ENCODE peak calls at places on chromosomes 16 and 17, in six cellular contexts. One of them, this sample, is unnamed.

GRCh38 chr16:58501242-58502131 is 1.5 kb downstream of the NDRG4 start:
- DNase-seq in aorta: no peak
- DNase-seq in stimulated activated CD8-positive, alpha-beta memory T cell treated with anti-CD3 and anti-CD28 coated beads, Interleukin-12 subunit alpha, Interleukin-12 subunit beta, amount 100 ng/mL, for 4 hours: peak; percentile 27
- DNase-seq in ascending aorta: no peak
- DNase-seq in AG08395: no peak
- DNase-seq in GM13977: peak; percentile 50
- DNase-seq in this sample: no peak

GRCh38 chr16:49011807-49012345 is 269.8 kb downstream of the CBLN1 start:
- DNase-seq in aorta: no peak
- DNase-seq in stimulated activated CD8-positive, alpha-beta memory T cell treated with anti-CD3 and anti-CD28 coated beads, Interleukin-12 subunit alpha, Interleukin-12 subunit beta, amount 100 ng/mL, for 4 hours: no peak
- DNase-seq in ascending aorta: no peak
- DNase-seq in AG08395: no peak
- DNase-seq in GM13977: no peak
- DNase-seq in this sample: no peak

GRCh38 chr17:78808106-78808635 is 26.1 kb upstream of the CYTH1 start:
- DNase-seq in aorta: no peak
- DNase-seq in stimulated activated CD8-positive, alpha-beta memory T cell treated with anti-CD3 and anti-CD28 coated beads, Interleukin-12 subunit alpha, Interleukin-12 subunit beta, amount 100 ng/mL, for 4 hours: no peak
- DNase-seq in ascending aorta: no peak
- DNase-seq in AG08395: no peak
- DNase-seq in GM13977: no peak
- DNase-seq in this sample: no peak

GRCh38 chr16:12110361-12111107 is 134.0 kb downstream of the SNX29 start:
- DNase-seq in aorta: no peak
- DNase-seq in stimulated activated CD8-positive, alpha-beta memory T cell treated with anti-CD3 and anti-CD28 coated beads, Interleukin-12 subunit alpha, Interleukin-12 subunit beta, amount 100 ng/mL, for 4 hours: no peak
- DNase-seq in ascending aorta: no peak
- DNase-seq in AG08395: no peak
- DNase-seq in GM13977: no peak
- DNase-seq in this sample: no peak

GRCh38 chr16:386641-387156 is 4.9 kb upstream of the PGAP6 start:
- DNase-seq in aorta: no peak
- DNase-seq in stimulated activated CD8-positive, alpha-beta memory T cell treated with anti-CD3 and anti-CD28 coated beads, Interleukin-12 subunit alpha, Interleukin-12 subunit beta, amount 100 ng/mL, for 4 hours: no peak
- DNase-seq in ascending aorta: peak; percentile 56
- DNase-seq in AG08395: no peak
- DNase-seq in GM13977: no peak
- DNase-seq in this sample: no peak

GRCh38 chr16:88770459-88771293 is 14.3 kb downstream of the PIEZO1 start:
- DNase-seq in aorta: no peak
- DNase-seq in stimulated activated CD8-positive, alpha-beta memory T cell treated with anti-CD3 and anti-CD28 coated beads, Interleukin-12 subunit alpha, Interleukin-12 subunit beta, amount 100 ng/mL, for 4 hours: peak; percentile 26
- DNase-seq in ascending aorta: no peak
- DNase-seq in AG08395: peak; percentile 36
- DNase-seq in GM13977: no peak
- DNase-seq in this sample: peak; percentile 78

GRCh38 chr17:35947156-35947585 is 3.7 kb upstream of the LYZL6 start:
- DNase-seq in aorta: no peak
- DNase-seq in stimulated activated CD8-positive, alpha-beta memory T cell treated with anti-CD3 and anti-CD28 coated beads, Interleukin-12 subunit alpha, Interleukin-12 subunit beta, amount 100 ng/mL, for 4 hours: peak; percentile 22
- DNase-seq in ascending aorta: no peak
- DNase-seq in AG08395: peak; percentile 20
- DNase-seq in GM13977: peak; percentile 49
- DNase-seq in this sample: peak; percentile 46

GRCh38 chr16:946048-946395 is 24.8 kb downstream of the LMF1 start:
- DNase-seq in aorta: no peak
- DNase-seq in stimulated activated CD8-positive, alpha-beta memory T cell treated with anti-CD3 and anti-CD28 coated beads, Interleukin-12 subunit alpha, Interleukin-12 subunit beta, amount 100 ng/mL, for 4 hours: no peak
- DNase-seq in ascending aorta: no peak
- DNase-seq in AG08395: no peak
- DNase-seq in GM13977: no peak
- DNase-seq in this sample: no peak

GRCh38 chr17:61718022-61718421 is 127.0 kb upstream of the NACA2 start:
- DNase-seq in aorta: no peak
- DNase-seq in stimulated activated CD8-positive, alpha-beta memory T cell treated with anti-CD3 and anti-CD28 coated beads, Interleukin-12 subunit alpha, Interleukin-12 subunit beta, amount 100 ng/mL, for 4 hours: no peak
- DNase-seq in ascending aorta: no peak
- DNase-seq in AG08395: no peak
- DNase-seq in GM13977: no peak
- DNase-seq in this sample: no peak

GRCh38 chr16:84052071-84052622 is 9.6 kb upstream of the SLC38A8 start:
- DNase-seq in aorta: no peak
- DNase-seq in stimulated activated CD8-positive, alpha-beta memory T cell treated with anti-CD3 and anti-CD28 coated beads, Interleukin-12 subunit alpha, Interleukin-12 subunit beta, amount 100 ng/mL, for 4 hours: no peak
- DNase-seq in ascending aorta: peak; percentile 33
- DNase-seq in AG08395: no peak
- DNase-seq in GM13977: no peak
- DNase-seq in this sample: no peak

GRCh38 chr17:57685499-57686132 is 59.5 kb downstream of the CCDC182 start:
- DNase-seq in aorta: no peak
- DNase-seq in stimulated activated CD8-positive, alpha-beta memory T cell treated with anti-CD3 and anti-CD28 coated beads, Interleukin-12 subunit alpha, Interleukin-12 subunit beta, amount 100 ng/mL, for 4 hours: no peak
- DNase-seq in ascending aorta: no peak
- DNase-seq in AG08395: no peak
- DNase-seq in GM13977: no peak
- DNase-seq in this sample: no peak

This sample was measured in HCT116.